ENCODE peak calls at places on chromosomes 7 and 10, in ten cellular contexts. K is stimulated activated CD4-positive, alpha-beta T cell treated with anti-CD3 and anti-CD28 coated beads, Interleukin-1b, Interleukin-23, amount 100 ng/mL, for 48 hours; V is CD4-positive, alpha-beta T cell; N is left colon; G is Ammon's horn; S is iris pigment epithelial cell; R is BJ; T is effector CD4-positive, alpha-beta T cell; D is colonic mucosa; H is stimulated activated CD8-positive, alpha-beta memory T cell treated with anti-CD3 and anti-CD28 coated beads, Interleukin-4, amount 100 ng/mL, for 1 hour. I is an unnamed sample.

GRCh38 chr7:22390512-22390911 is 33.6 kb upstream of the RAPGEF5 start:
- DNase-seq in D (no peak), G (no peak), K (no peak), S (no peak), N (no peak), H (no peak), R (no peak), V (no peak), T (no peak), I (no peak)

GRCh38 chr7:43942997-43943701 is 16.9 kb downstream of the UBE2D4 start:
- DNase-seq in D (peak; percentile 34), K (no peak), T (no peak), G (no peak), H (no peak), V (no peak), S (no peak), N (peak; percentile 37), R (no peak), I (no peak)

GRCh38 chr10:26642896-26643653 is 54.4 kb upstream of the PDSS1 start:
- DNase-seq in K (no peak), N (no peak), T (no peak), S (no peak), H (no peak), D (no peak), V (no peak), G (no peak), R (no peak), I (no peak)

GRCh38 chr7:155533120-155533826 is 13.1 kb downstream of the CNPY1 start:
- DNase-seq in D (no peak), G (no peak), H (no peak), V (no peak), K (no peak), R (no peak), N (no peak), S (no peak), T (no peak), I (no peak)

GRCh38 chr7:142459557-142459963 is 201.7 kb upstream of the PRSS58 start:
- DNase-seq in N (no peak), H (no peak), V (no peak), S (peak; percentile 79), R (peak; percentile 41), G (peak; percentile 82), D (peak; percentile 39), K (peak; percentile 18), T (no peak), I (no peak)

GRCh38 chr10:95501203-95502094 is 59.7 kb downstream of the SORBS1 start:
- DNase-seq in G (no peak), H (no peak), D (no peak), R (no peak), N (no peak), S (no peak), T (no peak), V (no peak), K (no peak), I (no peak)

GRCh38 chr10:62728479-62728878 is 76.0 kb upstream of the ADO start:
- DNase-seq in D (no peak), H (no peak), T (no peak), R (no peak), G (no peak), V (no peak), N (no peak), S (no peak), K (no peak), I (no peak)

GRCh38 chr7:587769-588168 is 68.1 kb upstream of the PDGFA start:
- DNase-seq in S (no peak), D (no peak), K (no peak), T (no peak), N (no peak), H (no peak), R (peak; percentile 39), V (no peak), G (no peak), I (no peak)

GRCh38 chr10:98391065-98391464 is 23.9 kb downstream of the PYROXD2 start:
- DNase-seq in N (no peak), S (no peak), H (no peak), G (no peak), V (no peak), R (no peak), D (no peak), T (no peak), K (no peak), I (no peak)

I was measured in GM04503.